ENCODE peak calls at places on chromosomes 16 and 17, in ten cellular contexts. I, C, U, T, K, M, L, Q, W and G are unnamed samples.

GRCh38 chr16:83845263-83845662 is 37.5 kb downstream of the HSBP1 start:
- DNase-seq in I (no peak), C (no peak), U (no peak), T (no peak), K (no peak), M (no peak), L (no peak), Q (no peak), W (no peak), G (no peak)

GRCh38 chr17:30831257-30831656 is 509 bp upstream of the ATAD5 start:
- DNase-seq in I (no peak), C (no peak), U (peak; percentile 54), T (no peak), K (no peak), M (peak; percentile 50), L (no peak), Q (no peak), W (no peak), G (no peak)

GRCh38 chr16:1613728-1614225 is 1.6 kb downstream of the CRAMP1 start:
- DNase-seq in I (peak; percentile 16), C (no peak), U (no peak), T (no peak), K (no peak), M (no peak), L (no peak), Q (no peak), W (peak; percentile 27), G (peak; percentile 13)

GRCh38 chr16:56226187-56226586 is 34.9 kb downstream of the GNAO1 start:
- DNase-seq in I (no peak), C (no peak), U (no peak), T (no peak), K (no peak), M (peak; percentile 71), L (no peak), Q (no peak), W (no peak), G (no peak)

GRCh38 chr16:55391760-55392375 is 67.9 kb downstream of the IRX6 start:
- DNase-seq in I (no peak), C (no peak), U (no peak), T (no peak), K (no peak), M (no peak), L (no peak), Q (no peak), W (no peak), G (no peak)

GRCh38 chr17:45386180-45386579 is 46.5 kb downstream of the ARHGAP27 start:
- DNase-seq in I (no peak), C (no peak), U (no peak), T (no peak), K (no peak), M (no peak), L (no peak), Q (no peak), W (no peak), G (no peak)

GRCh38 chr17:8362651-8363332 is 13.7 kb downstream of the KRABD2 start:
- DNase-seq in I (no peak), C (no peak), U (no peak), T (no peak), K (peak; percentile 40), M (no peak), L (no peak), Q (no peak), W (no peak), G (peak; percentile 51)

GRCh38 chr17:42387221-42387657 is 1.0 kb downstream of the STAT3 start:
- DNase-seq in I (no peak), C (no peak), U (peak; percentile 45), T (peak; percentile 61), K (peak; percentile 70), M (no peak), L (no peak), Q (peak; percentile 89), W (peak; percentile 45), G (no peak)

GRCh38 chr17:147796-148740 is 10.7 kb downstream of the SCGB1C2 start:
- DNase-seq in I (peak; percentile 2), C (no peak), U (no peak), T (no peak), K (no peak), M (peak; percentile 32), L (no peak), Q (no peak), W (peak; percentile 9), G (no peak)

GRCh38 chr16:50449800-50450199 is 81.0 kb upstream of the BRD7 start:
- DNase-seq in I (no peak), C (no peak), U (no peak), T (no peak), K (no peak), M (no peak), L (no peak), Q (no peak), W (no peak), G (no peak)

GRCh38 chr16:48556913-48557351 is 53.0 kb downstream of the N4BP1 start:
- DNase-seq in I (no peak), C (peak; percentile 24), U (peak; percentile 23), T (no peak), K (peak; percentile 81), M (no peak), L (no peak), Q (peak; percentile 85), W (no peak), G (peak; percentile 59)

GRCh38 chr16:72876221-72876620 is 171.7 kb downstream of the ZFHX3 start:
- DNase-seq in I (peak; percentile 80), C (no peak), U (peak; percentile 5), T (no peak), K (peak; percentile 94), M (peak; percentile 89), L (no peak), Q (peak; percentile 83), W (peak; percentile 54), G (peak; percentile 88)

GRCh38 chr16:50213939-50214519 is 52.3 kb upstream of the ADCY7 start:
- DNase-seq in I (no peak), C (peak; percentile 36), U (peak; percentile 82), T (no peak), K (no peak), M (no peak), L (no peak), Q (peak; percentile 69), W (no peak), G (peak; percentile 37)

GRCh38 chr16:58492735-58493134 is 7.2 kb upstream of the NDRG4 start:
- DNase-seq in I (no peak), C (no peak), U (no peak), T (no peak), K (no peak), M (no peak), L (no peak), Q (no peak), W (no peak), G (no peak)

GRCh38 chr16:78878570-78878969 is 722.0 kb downstream of the MAF start:
- DNase-seq in I (no peak), C (no peak), U (no peak), T (no peak), K (no peak), M (no peak), L (no peak), Q (no peak), W (no peak), G (no peak)
- H3K27ac ChIP-seq in I (no peak overlapping the region), C (no peak overlapping the region), U (no peak overlapping the region), T (no peak overlapping the region), K (no peak overlapping the region), M (no peak overlapping the region), L (no peak overlapping the region), Q (no peak overlapping the region), W (no peak overlapping the region), G (no peak overlapping the region)

DNA sequence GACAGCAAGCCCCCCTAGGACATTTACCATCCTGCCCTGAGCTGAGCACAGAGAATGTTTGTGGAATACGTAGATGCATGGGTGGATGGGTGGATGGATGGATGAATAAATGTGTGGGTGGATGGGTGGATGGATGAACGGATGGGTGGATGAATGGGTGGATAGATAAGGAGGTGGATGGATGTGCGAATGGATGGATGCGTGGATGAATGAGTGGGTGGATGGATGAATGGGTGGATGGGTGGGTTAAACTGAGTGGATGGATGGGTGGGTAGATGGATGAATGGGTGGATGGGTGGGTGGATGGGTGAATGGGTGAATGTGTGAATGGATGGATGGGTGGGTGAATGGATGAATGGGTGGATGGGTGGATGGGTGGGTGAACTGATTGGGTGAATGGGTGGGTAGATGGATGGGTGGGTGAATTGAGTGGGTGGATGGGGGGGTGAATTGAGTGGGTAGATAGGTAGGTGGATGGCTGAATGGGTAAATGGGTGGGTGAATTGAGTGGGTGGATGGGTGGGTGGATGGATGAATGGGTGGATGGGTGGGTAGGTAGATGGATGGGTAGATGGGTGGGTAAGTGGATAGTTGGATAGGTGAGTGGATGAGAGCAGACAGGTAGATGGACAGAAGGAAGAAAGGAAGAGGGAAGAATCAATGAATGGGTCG is 5.2 kb downstream of the TMC6 start:
- DNase-seq in I (no peak), C (no peak), U (no peak), T (no peak), K (no peak), M (no peak), L (no peak), Q (no peak), W (no peak), G (no peak)
- H3K4me3 ChIP-seq in I (no peak overlapping the region), C (no peak overlapping the region), U (peak overlapping the region; percentile 37), T (no peak overlapping the region), K (no peak overlapping the region), M (no peak overlapping the region), L (no peak overlapping the region), Q (no peak overlapping the region), W (no peak overlapping the region), G (no peak overlapping the region)

GRCh38 chr16:2692251-2692947 is 10.1 kb downstream of the KCTD5 start:
- DNase-seq in I (peak; percentile 53), C (no peak), U (no peak), T (no peak), K (peak; percentile 14), M (peak; percentile 74), L (no peak), Q (no peak), W (no peak), G (no peak)
- H3K27ac ChIP-seq in I (peak overlapping the region; percentile 80), C (no peak overlapping the region), U (no peak overlapping the region), T (peak overlapping the region; percentile 45), K (no peak overlapping the region), M (peak overlapping the region; percentile 87), L (no peak overlapping the region), Q (no peak overlapping the region), W (no peak overlapping the region), G (no peak overlapping the region)

GRCh38 chr17:64387145-64387473 is 3.6 kb downstream of the PECAM1 start:
- DNase-seq in I (no peak), C (no peak), U (no peak), T (no peak), K (no peak), M (no peak), L (no peak), Q (no peak), W (no peak), G (no peak)

GRCh38 chr17:64387545-64388171 is 3.0 kb downstream of the PECAM1 start:
- DNase-seq in I (peak; percentile 37), C (no peak), U (no peak), T (no peak), K (no peak), M (peak; percentile 66), L (no peak), Q (no peak), W (no peak), G (no peak)

GRCh38 chr17:64386412-64387144 is 4.1 kb downstream of the PECAM1 start:
- DNase-seq in I (no peak), C (no peak), U (no peak), T (no peak), K (no peak), M (no peak), L (no peak), Q (peak; percentile 28), W (no peak), G (no peak)

GRCh38 chr17:64390066-64390465 is 594 bp downstream of the PECAM1 start:
- DNase-seq in I (no peak), C (no peak), U (no peak), T (no peak), K (no peak), M (no peak), L (no peak), Q (no peak), W (no peak), G (no peak)

GRCh38 chr17:64388961-64389565 is 1.6 kb downstream of the PECAM1 start:
- DNase-seq in I (no peak), C (no peak), U (no peak), T (no peak), K (no peak), M (no peak), L (no peak), Q (no peak), W (no peak), G (no peak)
- H3K4me3 ChIP-seq in I (peak overlapping the region; percentile 58), C (no peak overlapping the region), U (no peak overlapping the region), T (peak overlapping the region; percentile 72), K (no peak overlapping the region), M (peak overlapping the region; percentile 71), L (peak overlapping the region; percentile 42), Q (no peak overlapping the region), W (peak overlapping the region; percentile 3), G (no peak overlapping the region)